ENCODE peak calls at places on chromosomes 5 and 9, in six cellular contexts. S, P, W, K, A and X are unnamed samples.
A peak's percentile ranks its signal among the peaks of the same experiment; 100 is the strongest.

GRCh38 chr5:137826067-137826466 is 41.6 kb upstream of the MYOT start:
- DNase-seq in K (no peak), A (no peak), S (no peak), P (no peak), W (no peak), X (no peak)

GRCh38 chr9:84271004-84271886 is 69.3 kb downstream of the SLC28A3 start:
- DNase-seq in A (peak; percentile 62), K (no peak), P (no peak), W (no peak), S (peak; percentile 54), X (no peak)

GRCh38 chr9:87678650-87679355 is 47.1 kb upstream of the CTSL start:
- DNase-seq in S (peak; percentile 65), W (no peak), P (peak; percentile 54), K (no peak), A (peak; percentile 67), X (peak; percentile 68)

GRCh38 chr5:61394078-61394701 is 62.1 kb downstream of the ZSWIM6 start:
- DNase-seq in W (no peak), P (no peak), A (no peak), K (no peak), S (no peak), X (no peak)

GRCh38 chr9:75185585-75186170 is 97.4 kb downstream of the OSTF1 start:
- DNase-seq in K (no peak), A (no peak), W (no peak), S (no peak), P (no peak), X (peak; percentile 27)

GRCh38 chr9:122827759-122828090 is 663 bp downstream of the PDCL start:
- DNase-seq in K (no peak), S (no peak), W (no peak), A (no peak), P (no peak), X (no peak)

GRCh38 chr9:78234810-78235209 is 1.1 kb upstream of the CEP78 start:
- DNase-seq in A (no peak), S (no peak), W (no peak), K (no peak), P (no peak), X (no peak)

GRCh38 chr5:91049800-91050199 is 333.3 kb downstream of the ARRDC3 start:
- DNase-seq in A (no peak), W (no peak), P (no peak), S (peak; percentile 28), K (no peak), X (no peak)

GRCh38 chr5:42656661-42657035 is 100.0 kb upstream of the CCDC152 start:
- DNase-seq in S (no peak), K (no peak), P (no peak), A (no peak), W (no peak), X (no peak)

GRCh38 chr5:145500712-145501111 is 334.4 kb downstream of the PRELID2 start:
- DNase-seq in A (no peak), W (no peak), K (no peak), P (no peak), S (no peak), X (no peak)

GRCh38 chr5:2024986-2025721 is 142.4 kb upstream of the IRX4 start:
- DNase-seq in S (no peak), W (no peak), A (no peak), K (no peak), P (no peak), X (no peak)

GRCh38 chr5:132376694-132377641 is 7.5 kb downstream of the SLC22A5 start:
- DNase-seq in P (no peak), S (no peak), W (no peak), A (no peak), K (no peak), X (no peak)

GRCh38 chr5:159851053-159851452 is 65.2 kb upstream of the ADRA1B start:
- DNase-seq in S (no peak), A (no peak), W (no peak), P (no peak), K (no peak), X (no peak)

GRCh38 chr5:31027726-31028125 is 165.8 kb upstream of the CDH6 start:
- DNase-seq in P (no peak), W (no peak), S (no peak), K (no peak), A (no peak), X (no peak)

GRCh38 chr9:14437336-14438231 is 123.6 kb upstream of the NFIB start:
- DNase-seq in S (no peak), K (no peak), W (no peak), P (no peak), A (no peak), X (no peak)

GRCh38 chr9:125538092-125538473 is 168.9 kb downstream of the MAPKAP1 start:
- DNase-seq in A (no peak), K (no peak), W (no peak), P (peak; percentile 67), S (no peak), X (no peak)

GRCh38 chr9:37955781-37956422 is 52.0 kb upstream of the SLC25A51 start:
- DNase-seq in A (no peak), W (no peak), P (no peak), K (peak; percentile 12), S (no peak), X (no peak)

GRCh38 chr5:91072891-91073290 is 310.2 kb downstream of the ARRDC3 start:
- DNase-seq in A (no peak), P (no peak), S (no peak), K (no peak), W (no peak), X (no peak)

DNA sequence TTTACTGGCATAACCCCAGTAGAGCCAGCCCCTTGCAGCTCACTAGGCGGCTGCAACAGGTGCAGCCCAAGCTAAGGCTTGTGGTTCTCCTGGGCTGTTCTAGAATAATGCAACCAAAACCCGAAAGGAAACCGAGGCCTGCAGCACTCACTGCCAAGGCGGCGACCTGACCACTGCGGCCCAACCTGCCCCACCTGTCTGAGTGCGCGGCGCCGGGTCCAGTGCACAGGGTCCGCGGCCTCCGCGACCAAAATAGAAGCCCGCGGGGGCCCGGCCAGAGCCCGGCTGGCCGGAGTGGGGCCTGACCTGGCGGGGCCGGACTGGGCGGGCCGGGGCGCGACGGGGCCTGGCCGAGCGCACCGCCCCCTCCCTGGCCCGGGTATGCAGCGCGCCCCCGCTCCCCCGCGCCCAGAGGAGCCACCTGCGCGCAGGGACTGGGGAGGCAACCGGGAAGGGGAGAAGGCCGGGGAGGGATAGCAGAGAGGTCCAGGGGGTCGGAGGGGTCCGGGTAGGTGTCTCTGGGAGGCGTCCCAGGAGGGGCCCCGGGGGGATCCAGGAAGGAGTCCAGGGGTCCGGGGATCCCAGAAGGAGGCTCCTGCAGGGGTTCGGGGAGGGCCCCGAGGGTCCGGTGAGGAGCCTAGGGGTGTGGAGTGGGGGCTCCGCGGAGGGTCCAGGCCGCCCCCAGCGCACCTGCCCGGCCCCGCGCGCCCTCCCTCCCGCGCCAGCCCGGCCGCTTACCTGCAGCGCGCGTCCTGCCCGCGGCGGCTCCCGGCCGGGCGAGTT is 541 bp downstream of the SEMA4D start:
- DNase-seq in W (no peak), S (no peak), K (no peak), A (no peak), P (no peak), X (no peak)
- H3K4me1 ChIP-seq in W (peaks cover 8% of the 10 kb centered on the region), S (no peaks in the 10 kb centered on the region), K (peaks cover 4% of the 10 kb centered on the region), A (peaks cover 35% of the 10 kb centered on the region), P (no peaks in the 10 kb centered on the region), X (peaks cover 22% of the 10 kb centered on the region)

DNA sequence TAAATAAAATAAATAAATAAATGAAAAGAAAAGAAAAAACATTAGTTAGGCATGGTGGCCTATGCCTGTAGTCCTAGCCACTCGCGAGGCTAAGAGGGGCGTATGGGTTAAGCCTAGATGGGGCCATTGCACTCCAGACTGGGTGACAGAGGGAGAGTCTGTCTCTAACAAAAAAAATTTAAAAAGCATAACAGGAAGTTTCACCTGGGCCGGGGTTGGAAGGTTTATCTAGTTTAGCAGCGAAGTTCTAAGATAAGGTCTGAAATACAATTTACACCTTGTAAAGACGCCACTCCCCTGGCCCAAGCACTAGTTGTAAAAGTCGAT is 18.0 kb downstream of the ZMAT2 start:
- DNase-seq in P (no peak), W (no peak), K (no peak), S (no peak), A (no peak), X (no peak)
- H3K27ac ChIP-seq in P (no peak overlapping the region), W (peak overlapping the region; percentile 62), K (no peak overlapping the region), S (peak overlapping the region; percentile 9), A (no peak overlapping the region), X (no peak overlapping the region)

DNA sequence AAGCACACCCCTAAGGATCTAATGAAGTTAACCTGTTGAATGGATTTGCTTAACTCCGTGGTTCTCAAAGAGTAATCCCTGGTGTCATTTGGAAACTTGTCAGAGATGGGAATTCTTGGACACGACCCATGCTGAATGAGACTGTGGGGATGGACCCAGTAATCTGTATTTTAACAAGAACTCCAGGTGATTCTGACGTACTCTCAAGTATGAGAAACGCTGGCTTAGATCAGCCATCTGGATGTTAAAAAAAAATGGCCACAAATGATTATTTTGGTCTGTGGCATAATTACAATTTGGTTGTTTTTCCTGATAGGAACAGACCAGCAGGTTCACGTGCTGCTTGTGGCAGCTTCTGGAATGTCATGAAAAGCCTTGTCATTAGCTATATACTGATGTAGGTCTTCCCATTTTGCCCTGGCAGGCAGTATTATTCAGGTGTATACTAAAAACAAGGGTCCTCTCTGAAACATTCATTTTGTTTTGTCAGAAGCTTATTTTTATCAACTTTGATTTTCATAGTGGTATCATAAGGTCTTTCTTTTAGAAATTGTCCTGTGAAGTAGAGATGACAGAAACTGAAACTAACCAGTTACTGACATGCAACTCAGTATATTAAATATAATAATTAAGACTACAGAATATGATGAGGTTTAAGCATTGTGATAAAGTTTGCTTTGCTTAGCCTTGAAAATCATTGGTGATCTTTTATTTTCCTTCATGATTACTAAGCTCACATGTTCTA is 15.4 kb downstream of the CPEB4 start:
- DNase-seq in S (no peak), P (no peak), W (no peak), A (no peak), K (no peak), X (no peak)
- H3K4me1 ChIP-seq in S (peaks cover 21% of the 10 kb centered on the region), P (peaks cover 9% of the 10 kb centered on the region), W (peaks cover 9% of the 10 kb centered on the region), A (peaks cover 3% of the 10 kb centered on the region), K (peaks cover 78% of the 10 kb centered on the region), X (peaks cover 3% of the 10 kb centered on the region)

GRCh38 chr9:96382839-96383164 is 709 bp downstream of the SLC35D2 start:
- DNase-seq in S (no peak), K (no peak), A (no peak), W (no peak), P (no peak), X (no peak)
- H3K27ac ChIP-seq in S (peak overlapping the region; percentile 92), K (peak overlapping the region; percentile 90), A (peak overlapping the region; percentile 83), W (peak overlapping the region; percentile 85), P (peak overlapping the region; percentile 84), X (no peak overlapping the region)